ENCODE peak calls at places on chromosomes 5 and 9, in eight cellular contexts. W, H, S, P, C, Z, V and F are unnamed samples.

GRCh38 chr9:86098793-86099694 is at the start of gene GOLM1:
- DNase-seq in W (peak), H (peak), S (no peak), P (peak), C (peak), Z (peak), V (peak), F (no peak)

GRCh38 chr9:137370865-137371520 is 52.0 kb downstream of the EXD3 start:
- DNase-seq in W (peak), H (no peak), S (no peak), P (peak), C (no peak), Z (no peak), V (no peak), F (no peak)

GRCh38 chr5:54514269-54514668 is 3.3 kb upstream of the SNX18 start:
- DNase-seq in W (no peak), H (no peak), S (no peak), P (no peak), C (peak), Z (peak), V (no peak), F (no peak)

GRCh38 chr9:135680091-135680490 is 17.0 kb downstream of the LCN9 start:
- DNase-seq in W (no peak), H (no peak), S (no peak), P (no peak), C (no peak), Z (no peak), V (no peak), F (no peak)

GRCh38 chr5:502325-503079 is 21.7 kb downstream of the SLC9A3 start:
- DNase-seq in W (peak), H (no peak), S (no peak), P (no peak), C (no peak), Z (no peak), V (no peak), F (peak)

GRCh38 chr9:37899041-37899440 is 4.9 kb downstream of the SLC25A51 start:
- DNase-seq in W (no peak), H (no peak), S (no peak), P (peak), C (no peak), Z (no peak), V (no peak), F (no peak)

GRCh38 chr5:157766441-157766840 is 22.9 kb downstream of the LSM11 start:
- DNase-seq in W (no peak), H (no peak), S (no peak), P (no peak), C (no peak), Z (no peak), V (no peak), F (no peak)

GRCh38 chr5:101482931-101483330 is 579.8 kb upstream of the ST8SIA4 start:
- DNase-seq in W (no peak), H (no peak), S (no peak), P (no peak), C (no peak), Z (no peak), V (no peak), F (no peak)

GRCh38 chr5:10635257-10635860 is 71.5 kb downstream of the ANKRD33B start:
- DNase-seq in W (peak), H (peak), S (peak), P (peak), C (no peak), Z (no peak), V (no peak), F (no peak)

GRCh38 chr5:138111181-138111580 is 27.3 kb downstream of the WNT8A start:
- DNase-seq in W (no peak), H (no peak), S (no peak), P (no peak), C (no peak), Z (no peak), V (no peak), F (no peak)

GRCh38 chr5:83474170-83474796 is 2.7 kb downstream of the VCAN start:
- DNase-seq in W (peak), H (peak), S (no peak), P (peak), C (peak), Z (peak), V (peak), F (peak)

GRCh38 chr5:137504916-137505315 is 5.8 kb upstream of the SPOCK1 start:
- DNase-seq in W (no peak), H (no peak), S (no peak), P (no peak), C (no peak), Z (no peak), V (no peak), F (no peak)

GRCh38 chr5:132386644-132387286 is 17.3 kb downstream of the SLC22A5 start:
- DNase-seq in W (peak), H (peak), S (peak), P (peak), C (peak), Z (peak), V (peak), F (peak)

GRCh38 chr9:80074439-80074838 is 502.7 kb downstream of the TLE4 start:
- DNase-seq in W (no peak), H (no peak), S (no peak), P (no peak), C (peak), Z (no peak), V (peak), F (no peak)

GRCh38 chr5:167652690-167653089 is 638.8 kb upstream of the WWC1 start:
- DNase-seq in W (no peak), H (no peak), S (no peak), P (no peak), C (no peak), Z (no peak), V (no peak), F (no peak)

GRCh38 chr9:125438506-125439433 is 177.1 kb downstream of the GAPVD1 start:
- DNase-seq in W (no peak), H (no peak), S (no peak), P (no peak), C (no peak), Z (no peak), V (no peak), F (no peak)

GRCh38 chr5:10424124-10424731 is 17.5 kb upstream of the ROPN1L start:
- DNase-seq in W (peak), H (peak), S (no peak), P (peak), C (peak), Z (peak), V (no peak), F (peak)

GRCh38 chr5:139215176-139215975 is 17.2 kb upstream of the SIL1 start:
- DNase-seq in W (no peak), H (no peak), S (no peak), P (peak), C (peak), Z (peak), V (no peak), F (no peak)

GRCh38 chr9:38127271-38127839 is 58.3 kb upstream of the SHB start:
- DNase-seq in W (no peak), H (no peak), S (no peak), P (peak), C (no peak), Z (peak), V (no peak), F (peak)

GRCh38 chr5:179285236-179285635 is 60.0 kb downstream of the ADAMTS2 start:
- DNase-seq in W (no peak), H (no peak), S (no peak), P (peak), C (no peak), Z (no peak), V (peak), F (no peak)

GRCh38 chr9:89328064-89328463 is 9.8 kb downstream of the SECISBP2 start:
- DNase-seq in W (no peak), H (no peak), S (no peak), P (no peak), C (peak), Z (no peak), V (no peak), F (no peak)

GRCh38 chr5:156328766-156329165 is 1.8 kb downstream of the SGCD start:
- DNase-seq in W (no peak), H (no peak), S (no peak), P (no peak), C (no peak), Z (no peak), V (no peak), F (no peak)
- H3K4me3 ChIP-seq in W (no peak), H (peak), S (no peak), P (no peak), C (no peak), Z (no peak), V (no peak), F (no peak)

GRCh38 chr5:136192015-136192525 is 892 bp downstream of the SMIM32 start:
- DNase-seq in W (peak), H (no peak), S (no peak), P (peak), C (peak), Z (no peak), V (no peak), F (no peak)
- H3K4me3 ChIP-seq in W (peak), H (peak), S (peak), P (peak), C (peak), Z (peak), V (no peak), F (no peak)

DNA sequence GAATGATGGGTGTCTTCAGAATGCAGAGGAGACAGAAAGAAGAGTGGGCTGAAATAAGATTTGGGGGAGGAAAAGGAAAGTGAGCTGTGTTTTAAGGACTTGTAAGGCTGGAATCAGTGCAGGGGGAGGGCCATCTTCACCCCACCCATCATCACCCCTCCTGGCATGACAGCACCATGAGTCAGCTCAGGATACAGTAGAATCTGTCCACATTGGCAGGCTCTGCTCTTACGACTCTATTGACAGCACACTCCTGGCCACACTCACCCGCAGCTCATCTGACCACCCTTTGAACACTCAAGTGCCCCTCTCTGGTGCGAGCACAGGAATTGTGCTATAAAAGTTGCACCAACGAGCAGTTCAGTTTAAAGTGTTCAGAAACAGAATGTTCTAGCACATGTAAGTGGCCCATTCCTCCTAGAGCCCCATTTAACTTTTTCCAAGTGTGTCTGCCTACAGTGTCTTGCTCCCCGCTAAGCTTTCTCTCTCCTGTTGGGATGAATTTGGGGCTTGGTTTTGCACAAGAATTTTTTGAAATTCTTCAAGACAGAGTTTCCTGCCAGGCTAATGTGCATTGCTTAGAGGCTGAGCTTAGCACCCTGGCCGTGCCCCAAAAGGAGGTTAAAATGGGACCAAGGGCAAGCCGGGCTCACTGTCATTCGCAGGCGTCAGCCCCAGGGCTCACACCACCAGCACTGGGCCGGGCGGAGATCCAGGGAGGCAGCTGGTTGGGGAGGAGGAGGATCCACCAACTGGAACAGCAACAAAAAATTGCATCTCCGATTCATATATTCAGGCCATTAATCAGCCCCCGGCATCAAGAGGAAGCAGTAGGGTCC is 12.1 kb downstream of the ADRA1B start:
- DNase-seq in W (no peak), H (peak), S (no peak), P (peak), C (peak), Z (no peak), V (no peak), F (no peak)
- H3K4me3 ChIP-seq in W (no peak), H (peak), S (no peak), P (no peak), C (peak), Z (no peak), V (no peak), F (no peak)

GRCh38 chr9:34127035-34127948 is 794 bp upstream of the DCAF12 start:
- DNase-seq in W (no peak), H (no peak), S (no peak), P (no peak), C (no peak), Z (no peak), V (no peak), F (no peak)

GRCh38 chr9:34124923-34125322 is 1.6 kb downstream of the DCAF12 start:
- DNase-seq in W (no peak), H (no peak), S (no peak), P (peak), C (no peak), Z (no peak), V (no peak), F (no peak)

GRCh38 chr9:34124103-34124502 is 2.4 kb downstream of the DCAF12 start:
- DNase-seq in W (no peak), H (no peak), S (no peak), P (peak), C (no peak), Z (no peak), V (no peak), F (no peak)

GRCh38 chr9:34125681-34126206 is 754 bp downstream of the DCAF12 start:
- DNase-seq in W (peak), H (peak), S (no peak), P (peak), C (peak), Z (no peak), V (no peak), F (no peak)

GRCh38 chr9:34126207-34127034 is at the start of gene DCAF12:
- DNase-seq in W (peak), H (peak), S (peak), P (peak), C (peak), Z (peak), V (peak), F (peak)
- H3K4me3 ChIP-seq in W (peak), H (peak), S (peak), P (peak), C (peak), Z (peak), V (peak), F (peak)

GRCh38 chr9:127919253-127919815 is 2.5 kb upstream of the ST6GALNAC4 start:
- DNase-seq in W (no peak), H (peak), S (no peak), P (peak), C (peak), Z (no peak), V (peak), F (no peak)

GRCh38 chr9:127916665-127917581 is at the start of gene ST6GALNAC4:
- DNase-seq in W (peak), H (peak), S (peak), P (peak), C (peak), Z (peak), V (peak), F (peak)

GRCh38 chr9:127918201-127919107 is 1.6 kb upstream of the ST6GALNAC4 start:
- DNase-seq in W (peak), H (no peak), S (no peak), P (peak), C (peak), Z (no peak), V (no peak), F (no peak)

GRCh38 chr9:127915801-127916664 is 808 bp downstream of the ST6GALNAC4 start:
- DNase-seq in W (peak), H (no peak), S (peak), P (no peak), C (no peak), Z (no peak), V (peak), F (peak)

DNA sequence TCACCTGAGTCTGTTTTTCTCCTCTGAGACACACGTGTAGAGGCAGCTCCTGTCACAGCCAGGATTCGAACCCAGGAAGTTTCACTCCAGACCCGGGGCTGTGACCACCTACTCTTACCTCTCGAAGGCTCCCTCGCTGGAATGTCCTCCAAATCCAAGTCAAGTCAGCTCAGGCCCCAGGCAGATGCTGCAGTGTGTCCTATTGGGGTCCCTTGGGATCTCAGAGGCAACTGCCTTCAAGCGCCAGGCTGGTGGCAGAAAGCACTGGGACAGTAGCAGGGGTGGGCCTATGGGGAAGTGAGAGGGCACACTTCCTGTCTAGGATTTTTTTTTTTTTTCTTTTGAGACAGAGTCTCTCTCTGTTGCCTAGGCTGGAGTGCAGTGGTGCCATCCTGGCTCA is 762 bp upstream of the ST6GALNAC4 start:
- DNase-seq in W (no peak), H (no peak), S (peak), P (no peak), C (no peak), Z (no peak), V (no peak), F (no peak)
- H3K4me3 ChIP-seq in W (no peak), H (no peak), S (no peak), P (no peak), C (no peak), Z (peak), V (no peak), F (peak)